ENCODE peak calls at places on chromosomes 12 and 14, in nine cellular contexts. Y, E, I, T, V, Q, W, X and Z are unnamed samples.

GRCh38 chr12:82688035-82688501 is 1.4 kb downstream of the TMTC2 start:
- DNase-seq in T (peak), V (peak), E (no peak), Q (no peak), I (no peak), W (no peak), X (no peak), Y (peak), Z (no peak)

GRCh38 chr12:49331360-49332222 is 5.4 kb downstream of the C1QL4 start:
- DNase-seq in X (no peak), V (peak), Q (peak), T (peak), Y (no peak), W (peak), I (no peak), E (peak), Z (no peak)

GRCh38 chr12:16062611-16063010 is 151.5 kb downstream of the DERA start:
- DNase-seq in Y (no peak), E (no peak), W (no peak), X (no peak), V (no peak), I (no peak), T (peak), Q (no peak), Z (no peak)

GRCh38 chr12:87678453-87678852 is 350.7 kb downstream of the C12orf50 start:
- DNase-seq in Y (no peak), W (no peak), V (no peak), X (no peak), E (no peak), Q (no peak), T (no peak), I (no peak), Z (no peak)

GRCh38 chr12:57454566-57455373 is at the start of gene INHBE:
- DNase-seq in W (no peak), X (peak), Y (no peak), T (peak), V (peak), E (peak), I (no peak), Q (no peak), Z (no peak)

GRCh38 chr12:120376416-120376815 is 7.5 kb upstream of the MSI1 start:
- DNase-seq in T (no peak), I (no peak), X (no peak), W (no peak), E (no peak), Y (no peak), Q (no peak), V (no peak), Z (no peak)

GRCh38 chr14:48974994-48975393 is 611.2 kb downstream of the RPS29 start:
- DNase-seq in I (no peak), V (peak), Q (no peak), T (no peak), Y (no peak), X (no peak), E (no peak), W (no peak), Z (no peak)

GRCh38 chr14:38716871-38717270 is 386.2 kb downstream of the SEC23A start:
- DNase-seq in V (peak), Q (no peak), X (no peak), E (no peak), W (no peak), Y (no peak), I (no peak), T (no peak), Z (no peak)

GRCh38 chr12:89918172-89918880 is 209.7 kb upstream of the ATP2B1 start:
- DNase-seq in W (no peak), T (no peak), E (no peak), Q (no peak), I (no peak), V (no peak), X (no peak), Y (no peak), Z (no peak)

GRCh38 chr14:98548071-98548686 is 723.8 kb downstream of the BCL11B start:
- DNase-seq in E (no peak), Q (no peak), Y (no peak), V (no peak), X (no peak), I (no peak), W (no peak), T (no peak), Z (no peak)

GRCh38 chr12:119692410-119692809 is 24.5 kb downstream of the PRKAB1 start:
- DNase-seq in W (no peak), E (no peak), V (no peak), T (no peak), Q (no peak), X (no peak), Y (no peak), I (no peak), Z (no peak)

GRCh38 chr12:94202245-94203180 is 54.1 kb downstream of the PLXNC1 start:
- DNase-seq in W (no peak), T (no peak), X (no peak), V (peak), I (no peak), Q (no peak), E (no peak), Y (no peak), Z (no peak)

GRCh38 chr14:44820230-44820964 is 141.3 kb downstream of the KLHL28 start:
- DNase-seq in Y (no peak), E (no peak), T (no peak), X (no peak), Q (no peak), W (no peak), V (no peak), I (peak), Z (no peak)

GRCh38 chr12:41013921-41014642 is 174.0 kb upstream of the PDZRN4 start:
- DNase-seq in I (no peak), T (no peak), W (no peak), Y (no peak), Q (no peak), X (no peak), V (no peak), E (no peak), Z (no peak)

GRCh38 chr12:112869778-112870177 is 37.0 kb upstream of the OAS1 start:
- DNase-seq in W (no peak), V (no peak), Y (no peak), T (no peak), E (no peak), X (no peak), I (no peak), Q (no peak), Z (no peak)

GRCh38 chr12:3730111-3730510 is 22.8 kb downstream of the CRACR2A start:
- DNase-seq in E (no peak), V (no peak), T (no peak), Y (no peak), X (no peak), Q (no peak), W (no peak), I (no peak), Z (no peak)

GRCh38 chr14:103928011-103928890 is at the start of gene TDRD9:
- DNase-seq in E (no peak), I (no peak), T (no peak), X (no peak), V (no peak), W (no peak), Y (no peak), Q (peak), Z (no peak)

GRCh38 chr12:104573-105081 is 38.1 kb downstream of the IQSEC3 start:
- DNase-seq in Q (peak), E (no peak), W (no peak), V (no peak), T (no peak), I (no peak), X (no peak), Y (no peak), Z (no peak)

GRCh38 chr12:116456307-116456641 is 102.9 kb upstream of the MAP1LC3B2 start:
- DNase-seq in I (no peak), Q (no peak), X (peak), W (no peak), Y (no peak), V (no peak), T (no peak), E (no peak), Z (no peak)

GRCh38 chr14:39266589-39266870 is 32.8 kb downstream of the MIA2 start:
- DNase-seq in Y (no peak), X (no peak), Q (peak), E (no peak), T (peak), W (peak), V (peak), I (no peak), Z (no peak)

GRCh38 chr14:50978888-50979287 is 34.6 kb upstream of the PYGL start:
- DNase-seq in T (no peak), E (no peak), I (no peak), Y (peak), V (peak), X (no peak), W (no peak), Q (no peak), Z (no peak)

GRCh38 chr12:107443320-107444090 is 242.1 kb upstream of the PWP1 start:
- DNase-seq in Y (no peak), T (no peak), X (peak), E (no peak), Q (no peak), I (no peak), W (no peak), V (no peak), Z (peak)

GRCh38 chr14:94754391-94754942 is 15.4 kb downstream of the GSC start:
- DNase-seq in Q (peak), X (peak), E (no peak), I (no peak), T (no peak), V (no peak), W (no peak), Y (no peak), Z (no peak)

GRCh38 chr14:94753067-94753466 is 16.8 kb downstream of the GSC start:
- DNase-seq in E (no peak), T (no peak), W (no peak), I (no peak), X (peak), Q (no peak), Y (no peak), V (no peak), Z (no peak)

GRCh38 chr14:94751321-94751720 is 18.6 kb downstream of the GSC start:
- DNase-seq in V (no peak), Y (no peak), E (no peak), I (no peak), T (no peak), W (no peak), X (peak), Q (peak), Z (no peak)

GRCh38 chr14:94751956-94752355 is 18.0 kb downstream of the GSC start:
- DNase-seq in I (no peak), X (peak), V (no peak), Y (no peak), W (no peak), Q (no peak), E (no peak), T (no peak), Z (no peak)

DNA sequence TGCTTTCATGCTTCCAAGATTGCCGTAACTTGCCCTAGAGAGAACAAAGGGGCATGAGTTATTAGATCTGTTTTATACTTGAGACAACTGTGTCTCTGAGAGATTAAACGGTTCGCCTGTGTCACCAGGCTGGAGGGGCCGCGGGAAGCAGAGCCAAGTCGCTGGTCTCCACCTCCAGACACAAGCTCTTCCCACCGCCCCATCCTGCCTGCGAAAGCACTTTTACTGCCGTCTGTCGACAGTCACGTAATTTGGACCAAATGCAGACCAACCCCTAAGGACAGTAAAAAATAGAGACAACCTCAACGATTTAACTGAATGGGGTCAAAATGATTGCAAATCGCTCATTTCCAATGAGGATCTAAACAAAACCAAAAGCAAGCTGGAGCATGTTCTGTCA is 17.3 kb downstream of the GSC start:
- DNase-seq in X (peak), Y (no peak), I (no peak), Q (no peak), E (no peak), V (no peak), T (no peak), W (no peak), Z (no peak)
- H3K4me3 ChIP-seq in X (no peak), Y (no peak), I (no peak), Q (no peak), E (no peak), V (no peak), T (no peak), W (no peak), Z (no peak)

DNA sequence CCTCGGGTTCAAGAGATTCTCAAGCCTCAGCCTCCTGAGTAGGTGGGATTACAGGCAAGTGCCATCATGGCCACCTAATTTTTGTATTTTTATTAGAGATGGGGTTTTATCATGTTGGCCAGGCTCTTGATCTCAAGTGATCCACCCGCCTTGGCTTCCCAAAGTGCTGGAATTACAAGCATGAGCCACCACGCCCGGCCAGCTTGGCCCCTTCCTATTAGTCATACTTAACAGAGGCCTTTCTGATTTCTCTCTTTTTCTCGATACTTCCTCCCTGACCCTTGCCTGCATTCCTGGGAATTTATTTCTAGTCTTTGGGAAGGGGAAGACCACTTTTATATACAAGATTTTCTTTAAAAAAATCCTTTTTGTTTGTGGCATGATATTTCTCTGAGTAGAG is 31.8 kb downstream of the KLRD1 start:
- DNase-seq in X (no peak), Y (no peak), W (no peak), E (no peak), I (no peak), Q (no peak), T (peak), V (no peak), Z (peak)
- H3K4me3 ChIP-seq in X (no peak), Y (no peak), W (no peak), E (no peak), I (no peak), Q (no peak), T (no peak), V (no peak), Z (no peak)

GRCh38 chr14:61126083-61126962 is 145.3 kb downstream of the SLC38A6 start:
- DNase-seq in Q (no peak), W (no peak), Y (peak), T (no peak), X (no peak), V (no peak), I (no peak), E (no peak), Z (no peak)
- H3K4me3 ChIP-seq in Q (no peak), W (no peak), Y (no peak), T (no peak), X (no peak), V (no peak), I (no peak), E (no peak), Z (no peak)

DNA sequence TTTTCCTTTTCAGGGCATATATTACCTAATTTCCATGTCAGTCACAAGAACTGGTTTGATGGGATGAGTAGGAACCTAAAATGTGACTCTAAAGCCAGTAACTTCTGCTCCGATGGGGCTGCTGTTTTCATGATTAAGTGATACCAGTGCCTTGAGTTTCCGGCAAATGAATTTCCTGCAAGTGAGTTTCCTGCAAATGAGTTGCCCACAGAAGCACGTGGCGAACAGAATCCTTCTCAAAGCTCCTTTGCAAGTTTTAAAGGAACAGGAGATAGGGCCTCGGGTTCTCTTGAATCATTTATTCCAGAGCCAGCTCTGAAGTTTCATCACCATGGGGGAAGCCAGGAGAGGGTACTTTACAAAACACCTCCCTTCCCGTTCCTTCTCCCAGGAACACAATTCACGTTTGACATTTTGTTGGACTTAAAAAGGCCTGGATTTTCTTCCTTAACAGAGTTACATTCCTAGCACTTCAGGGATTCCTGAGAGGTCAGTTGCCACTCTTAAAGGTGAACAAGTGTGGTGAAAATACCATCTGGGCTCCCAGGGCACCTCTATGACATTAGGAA is 2.2 kb upstream of the PPTC7 start:
- DNase-seq in X (no peak), V (peak), E (no peak), Y (no peak), I (no peak), W (no peak), Q (no peak), T (peak), Z (no peak)
- H3K4me3 ChIP-seq in X (no peak), V (no peak), E (no peak), Y (no peak), I (no peak), W (no peak), Q (no peak), T (no peak), Z (no peak)

DNA sequence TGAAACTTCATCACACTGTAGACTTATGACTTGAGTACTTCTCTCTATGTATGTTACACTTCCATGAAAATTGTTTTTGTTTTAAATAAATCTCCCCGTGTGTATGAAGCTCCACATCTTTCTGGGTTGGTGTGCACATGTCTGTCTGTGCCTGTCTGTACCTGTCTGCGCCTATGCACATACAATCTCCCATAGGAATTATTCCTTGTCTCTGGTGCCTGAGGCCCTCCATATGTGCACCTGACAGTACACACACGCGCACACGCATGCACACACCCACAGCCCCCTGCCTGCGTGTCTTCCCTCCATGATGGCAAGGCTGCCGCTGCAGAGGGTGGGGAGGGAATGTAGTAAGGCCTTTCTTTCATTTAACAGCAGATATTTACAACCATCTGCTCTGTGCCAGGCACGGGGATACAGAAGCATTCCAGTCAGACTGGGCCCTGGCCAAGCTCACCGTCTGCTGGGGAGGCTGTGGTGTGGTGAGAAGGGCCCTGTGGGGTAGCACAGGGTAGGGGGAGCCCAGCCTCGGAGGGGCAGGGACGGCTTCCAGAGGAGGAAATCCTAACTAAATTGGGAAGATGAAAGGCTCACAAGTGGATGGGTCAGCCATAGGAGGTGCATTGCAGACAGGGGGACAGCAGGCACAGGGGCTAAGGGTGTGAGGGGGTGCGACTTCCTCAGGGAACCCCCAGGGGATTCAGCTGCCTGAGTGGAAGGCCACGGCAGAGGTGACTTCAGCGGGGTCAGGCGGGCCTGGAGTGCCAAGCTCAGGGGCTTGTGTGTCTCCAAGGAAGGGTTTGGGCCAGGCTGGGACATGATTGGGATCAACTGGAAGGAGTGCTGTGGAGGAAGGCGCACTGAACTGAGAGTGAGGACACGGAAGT is 26.1 kb downstream of the KRT8 start:
- DNase-seq in V (no peak), E (no peak), W (no peak), X (no peak), I (no peak), Q (no peak), T (no peak), Y (no peak), Z (no peak)
- H3K4me3 ChIP-seq in V (no peak), E (no peak), W (no peak), X (no peak), I (no peak), Q (no peak), T (no peak), Y (peak), Z (peak)

GRCh38 chr12:11722071-11722470 is 72.6 kb downstream of the ETV6 start:
- DNase-seq in I (no peak), X (no peak), E (no peak), T (no peak), Q (no peak), Y (no peak), W (no peak), V (no peak), Z (no peak)
- H3K4me3 ChIP-seq in I (no peak), X (no peak), E (no peak), T (no peak), Q (no peak), Y (no peak), W (no peak), V (no peak), Z (no peak)

GRCh38 chr14:94584591-94585280 is 3.5 kb downstream of the SERPINA5 start:
- DNase-seq in V (no peak), Y (no peak), W (no peak), T (peak), I (no peak), E (no peak), Q (no peak), X (no peak), Z (no peak)

GRCh38 chr14:94582851-94583250 is 1.6 kb downstream of the SERPINA5 start:
- DNase-seq in V (no peak), X (no peak), W (no peak), Y (no peak), I (no peak), T (no peak), Q (no peak), E (no peak), Z (no peak)

GRCh38 chr14:94581127-94581999 is at the start of gene SERPINA5:
- DNase-seq in I (no peak), E (no peak), W (no peak), X (peak), Y (no peak), V (no peak), Q (no peak), T (no peak), Z (peak)

GRCh38 chr14:94583557-94583956 is 2.3 kb downstream of the SERPINA5 start:
- DNase-seq in X (no peak), I (no peak), T (no peak), E (no peak), V (no peak), Q (no peak), W (no peak), Y (no peak), Z (no peak)

DNA sequence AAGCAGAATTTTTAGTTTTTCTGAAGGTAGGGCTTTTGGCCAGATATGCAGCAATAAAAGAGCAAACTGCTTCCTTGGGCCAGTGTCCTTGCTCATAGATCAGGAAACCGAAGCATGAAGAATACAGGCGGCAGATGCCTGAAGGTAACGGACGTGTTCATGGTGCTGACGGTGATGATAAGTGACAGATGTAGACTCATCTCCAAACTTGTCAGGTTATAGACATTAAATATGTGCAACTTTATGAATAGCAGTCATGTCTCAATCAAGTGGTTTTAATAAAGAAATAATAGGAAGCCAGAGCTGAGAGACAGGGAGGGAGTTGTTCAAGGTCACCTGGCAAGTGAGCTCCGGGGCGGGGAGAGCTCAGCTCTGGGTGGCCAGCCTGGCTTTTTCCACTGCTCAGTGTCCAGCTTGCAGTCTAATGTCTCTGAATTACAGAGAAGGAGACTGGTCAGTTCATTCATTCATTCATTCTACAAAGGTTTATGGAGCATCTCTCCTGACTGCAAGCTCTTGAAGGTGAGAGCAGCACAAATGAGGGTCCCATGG is 1.0 kb downstream of the SERPINA5 start:
- DNase-seq in W (no peak), T (no peak), E (no peak), X (no peak), I (no peak), V (no peak), Y (no peak), Q (no peak), Z (no peak)
- H3K4me3 ChIP-seq in W (no peak), T (no peak), E (no peak), X (peak), I (no peak), V (no peak), Y (no peak), Q (no peak), Z (no peak)